ENCODE peak calls at places on chromosomes 11 and 22, in seven cellular contexts. F is transverse colon, T is mucosa of descending colon, H is fibroblast of lung, Q is left ventricle myocardium inferior, S is cardiac muscle cell, R is PC-9. D is an unnamed sample.

GRCh38 chr22:46328066-46328465 is 7.4 kb upstream of the TRMU start:
- DNase-seq in R (no peak), F (no peak), T (no peak), H (no peak), S (no peak), Q (no peak), D (no peak)

GRCh38 chr11:65586676-65587075 is 8.9 kb downstream of the KCNK7 start:
- DNase-seq in H (peak; percentile 26), R (no peak), S (peak; percentile 88), F (no peak), T (no peak), Q (no peak), D (no peak)

GRCh38 chr11:19890308-19890707 is 177.7 kb downstream of the NAV2 start:
- DNase-seq in R (peak; percentile 68), Q (no peak), T (no peak), F (no peak), S (no peak), H (peak; percentile 70), D (no peak)

GRCh38 chr11:1129666-1130160 is 28.0 kb upstream of the MUC5AC start:
- DNase-seq in F (no peak), Q (no peak), R (no peak), S (no peak), H (no peak), T (no peak), D (peak; percentile 5)

GRCh38 chr11:122900803-122901202 is 18.2 kb downstream of the JHY start:
- DNase-seq in S (no peak), T (no peak), F (no peak), H (no peak), R (no peak), Q (no peak), D (no peak)

GRCh38 chr11:33773399-33774355 is 643 bp downstream of the FBXO3 start:
- DNase-seq in T (peak; percentile 29), Q (no peak), S (peak; percentile 39), R (no peak), H (no peak), F (no peak), D (no peak)

GRCh38 chr22:46381142-46381541 is 45.6 kb downstream of the TRMU start:
- DNase-seq in Q (no peak), H (no peak), R (peak; percentile 49), T (peak; percentile 26), S (no peak), F (no peak), D (no peak)

GRCh38 chr11:124839051-124839971 is 25.9 kb upstream of the ROBO3 start:
- DNase-seq in T (no peak), Q (no peak), S (peak; percentile 36), R (no peak), F (no peak), H (no peak), D (no peak)

GRCh38 chr11:62487698-62488551 is 58.7 kb downstream of the AHNAK start:
- DNase-seq in F (no peak), T (no peak), H (peak; percentile 19), Q (no peak), S (no peak), R (no peak), D (no peak)

GRCh38 chr22:33529424-33530113 is 390.7 kb downstream of the LARGE1 start:
- DNase-seq in T (no peak), R (no peak), S (no peak), Q (no peak), H (peak; percentile 2), F (no peak), D (no peak)

GRCh38 chr11:124310746-124311145 is 3.0 kb downstream of the OR8D1 start:
- DNase-seq in F (no peak), Q (no peak), T (no peak), S (no peak), H (no peak), R (no peak), D (no peak)

GRCh38 chr11:116813781-116814471 is 9.2 kb downstream of the APOA4 start:
- DNase-seq in T (no peak), H (no peak), F (no peak), Q (no peak), S (no peak), R (no peak), D (no peak)

GRCh38 chr22:37054600-37055365 is 3.2 kb downstream of the KCTD17 start:
- DNase-seq in Q (no peak), H (no peak), T (no peak), S (no peak), R (no peak), F (no peak), D (no peak)

GRCh38 chr11:113895367-113896155 is 9.0 kb upstream of the HTR3B start:
- DNase-seq in Q (no peak), H (no peak), R (no peak), S (peak; percentile 78), F (no peak), T (no peak), D (peak; percentile 57)

GRCh38 chr22:46267431-46268279 is at the start of gene TTC38:
- DNase-seq in Q (peak; percentile 96), R (peak; percentile 82), H (peak; percentile 78), F (peak; percentile 94), T (peak; percentile 94), S (peak; percentile 94), D (peak; percentile 87)

GRCh38 chr22:32644252-32645100 is 157.0 kb upstream of the TIMP3 start:
- DNase-seq in F (peak; percentile 50), R (peak; percentile 93), H (peak; percentile 50), T (peak; percentile 40), S (no peak), Q (peak; percentile 54), D (no peak)

GRCh38 chr11:65183201-65183891 is 1.6 kb downstream of the CAPN1 start:
- DNase-seq in S (no peak), T (peak; percentile 29), R (peak; percentile 94), F (peak; percentile 41), H (no peak), Q (no peak), D (no peak)

GRCh38 chr11:60875856-60876485 is 8.6 kb downstream of the ZP1 start:
- DNase-seq in R (peak; percentile 31), T (no peak), Q (no peak), S (no peak), F (no peak), H (no peak), D (no peak)

GRCh38 chr11:60880635-60881282 is 13.4 kb downstream of the ZP1 start:
- DNase-seq in H (no peak), S (peak; percentile 23), Q (no peak), T (no peak), R (peak; percentile 31), F (no peak), D (no peak)

GRCh38 chr11:60880189-60880588 is 12.8 kb downstream of the ZP1 start:
- DNase-seq in R (no peak), H (no peak), S (no peak), Q (no peak), T (no peak), F (no peak), D (no peak)

GRCh38 chr11:60879104-60879503 is 11.8 kb downstream of the ZP1 start:
- DNase-seq in H (no peak), F (no peak), T (no peak), S (no peak), R (no peak), Q (no peak), D (no peak)

GRCh38 chr11:60878245-60879101 is 11.1 kb downstream of the ZP1 start:
- DNase-seq in Q (no peak), S (no peak), T (no peak), H (no peak), F (no peak), R (peak; percentile 32), D (no peak)
- H3K4me1 ChIP-seq in Q (peaks cover 42% of the 10 kb centered on the region), S (peaks cover 7% of the 10 kb centered on the region), T (no peaks in the 10 kb centered on the region), H (peaks cover under 1% of the 10 kb centered on the region), F (peaks cover 6% of the 10 kb centered on the region), R (no peaks in the 10 kb centered on the region), D (no peaks in the 10 kb centered on the region)

DNA sequence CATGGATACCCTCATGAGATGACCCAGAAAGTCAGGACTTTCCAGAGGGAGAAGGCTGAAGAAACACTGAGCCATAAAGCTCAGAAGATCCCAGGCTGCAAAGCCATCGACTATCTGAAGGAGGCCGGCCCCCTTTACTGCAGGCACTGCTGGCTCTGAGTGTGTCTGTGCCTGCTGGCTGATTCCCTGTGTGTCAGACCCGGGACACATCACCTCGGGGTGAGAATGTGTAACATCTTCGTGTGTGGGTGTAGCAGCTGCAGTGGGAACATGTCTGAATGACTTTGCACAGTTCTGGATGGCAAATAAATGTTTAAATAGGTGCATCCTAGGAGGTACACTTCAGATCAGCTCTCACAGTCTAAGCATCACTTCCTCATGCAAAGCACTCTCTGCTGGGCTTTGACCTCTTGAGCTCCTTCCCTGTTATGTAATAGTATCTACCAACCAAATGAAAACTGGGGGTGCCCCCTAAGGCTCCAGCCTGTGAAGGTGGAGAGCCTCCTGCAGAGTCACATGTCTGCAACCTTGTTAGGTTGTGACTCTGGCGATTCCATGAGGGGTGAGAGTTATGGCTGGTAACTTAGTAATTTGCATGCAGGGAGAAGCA is 1084.9 kb downstream of the TBC1D22A start:
- DNase-seq in H (no peak), F (no peak), Q (no peak), T (no peak), S (no peak), R (no peak), D (no peak)
- H3K9me3 ChIP-seq in H (no peaks in the 10 kb centered on the region), F (no peaks in the 10 kb centered on the region), Q (no peaks in the 10 kb centered on the region), T (no peaks in the 10 kb centered on the region), S (no peaks in the 10 kb centered on the region), R (no peaks in the 10 kb centered on the region), D (no peaks in the 10 kb centered on the region)

DNA sequence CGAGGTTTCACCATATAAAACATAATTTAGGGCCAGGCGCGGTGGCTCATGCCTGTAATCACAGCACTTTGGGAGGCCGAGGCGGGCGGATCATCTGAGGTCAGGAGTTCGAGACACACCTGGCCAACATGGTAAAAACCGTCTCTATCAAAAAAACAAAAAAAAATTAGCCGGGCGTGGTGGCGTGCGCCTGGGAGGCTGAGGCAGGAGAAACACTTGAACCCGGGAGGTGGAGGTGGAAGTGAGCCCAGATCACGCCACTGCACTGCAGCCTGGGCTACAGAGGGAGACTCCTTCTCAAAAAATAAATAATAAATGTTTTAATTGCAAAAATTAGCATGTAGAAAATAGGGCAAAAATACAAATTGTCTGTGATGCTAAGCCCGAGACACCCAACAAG is 993 bp upstream of the SFI1 start:
- DNase-seq in H (no peak), R (no peak), S (no peak), Q (no peak), F (no peak), T (no peak), D (no peak)
- H3K4me3 ChIP-seq in H (peak overlapping the region; percentile 98), R (peak overlapping the region; percentile 81), S (peak overlapping the region; percentile 65), Q (peak overlapping the region; percentile 80), F (peak overlapping the region; percentile 49), T (no peak overlapping the region), D (peak overlapping the region; percentile 75)

DNA sequence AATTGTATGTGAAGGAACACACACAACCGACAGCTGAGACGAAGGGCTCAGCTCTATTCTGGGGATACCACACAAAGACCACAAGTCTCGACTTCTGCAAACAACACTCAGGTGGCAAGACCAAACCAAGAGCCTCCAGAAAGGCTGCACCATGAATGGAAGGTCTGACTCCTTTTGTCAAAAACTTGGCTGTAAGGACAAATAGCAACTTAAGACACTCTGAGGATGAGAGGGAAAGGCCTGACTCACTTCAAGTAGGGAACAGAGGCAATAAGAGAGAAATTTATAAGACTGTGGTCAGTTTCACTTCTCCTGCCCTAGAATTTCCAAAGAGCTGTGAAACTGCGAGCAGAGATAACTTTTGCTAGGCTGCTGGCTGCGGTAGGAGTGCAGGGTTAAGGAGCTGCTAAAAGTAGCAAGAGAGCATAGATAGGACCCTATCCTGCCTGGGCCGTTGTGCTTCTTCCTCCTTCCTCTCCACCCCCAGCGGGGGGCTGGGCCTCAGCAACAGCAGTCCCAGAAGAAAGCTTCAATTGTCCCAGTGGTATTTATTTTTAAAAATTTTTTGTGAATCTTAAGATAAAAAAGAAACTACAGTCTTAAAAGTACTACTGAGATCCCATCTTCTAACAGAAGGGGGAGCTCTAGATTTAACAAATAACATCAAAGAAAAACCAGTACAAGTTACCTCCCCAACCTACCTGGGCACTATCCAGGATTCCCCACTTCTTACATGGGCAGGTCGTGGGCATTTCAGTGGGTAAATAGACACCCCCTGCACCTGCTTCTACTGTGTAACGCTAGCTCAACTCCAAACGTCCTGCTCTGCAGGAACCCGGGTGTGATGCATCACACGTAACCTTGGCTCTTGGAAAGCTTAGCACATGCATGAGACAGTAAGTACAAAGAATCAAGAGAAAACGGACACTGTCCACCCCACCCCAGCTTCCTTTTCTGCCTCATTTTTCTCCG is 66.4 kb downstream of the SGSM3 start:
- DNase-seq in S (peak; percentile 57), R (peak; percentile 44), Q (peak; percentile 41), H (peak; percentile 80), T (no peak), F (peak; percentile 31), D (no peak)
- H3K4me1 ChIP-seq in S (peaks cover 27% of the 10 kb centered on the region), R (peaks cover 3% of the 10 kb centered on the region), Q (peaks cover 37% of the 10 kb centered on the region), H (peaks cover 11% of the 10 kb centered on the region), T (peaks cover 13% of the 10 kb centered on the region), F (peaks cover 51% of the 10 kb centered on the region), D (no peaks in the 10 kb centered on the region)